ENCODE peak calls at places on chromosomes 11 and 22, in nine cellular contexts. One of them, this sample, is unnamed.
A peak's percentile ranks its signal among the peaks of the same experiment; 100 is the strongest.

GRCh38 chr22:37802310-37803194 is 5.2 kb upstream of the GCAT start:
- DNase-seq in heart right ventricle: peak; percentile 66
- DNase-seq in CD4-positive, alpha-beta T cell: no peak
- DNase-seq in left ventricle myocardium inferior: peak; percentile 70
- DNase-seq in brain microvascular endothelial cell: no peak
- DNase-seq in CD8-positive, alpha-beta T cell: no peak
- DNase-seq in IMR-90: peak; percentile 39
- DNase-seq in epithelial cell of prostate: no peak
- DNase-seq in ovary: peak; percentile 67
- DNase-seq in this sample: peak; percentile 60

GRCh38 chr22:37684803-37685615 is 1.1 kb upstream of the NOL12 start:
- DNase-seq in left ventricle myocardium inferior: no peak
- DNase-seq in ovary: no peak
- DNase-seq in epithelial cell of prostate: no peak
- DNase-seq in IMR-90: no peak
- DNase-seq in CD8-positive, alpha-beta T cell: no peak
- DNase-seq in brain microvascular endothelial cell: no peak
- DNase-seq in heart right ventricle: no peak
- DNase-seq in CD4-positive, alpha-beta T cell: no peak
- DNase-seq in this sample: no peak

GRCh38 chr11:113378013-113378412 is 9.6 kb upstream of the ANKK1 start:
- DNase-seq in heart right ventricle: no peak
- DNase-seq in CD8-positive, alpha-beta T cell: no peak
- DNase-seq in epithelial cell of prostate: no peak
- DNase-seq in brain microvascular endothelial cell: no peak
- DNase-seq in IMR-90: no peak
- DNase-seq in CD4-positive, alpha-beta T cell: no peak
- DNase-seq in ovary: no peak
- DNase-seq in left ventricle myocardium inferior: no peak
- DNase-seq in this sample: no peak

GRCh38 chr11:31987118-31988005 is 103.5 kb upstream of the RCN1 start:
- DNase-seq in brain microvascular endothelial cell: no peak
- DNase-seq in CD8-positive, alpha-beta T cell: no peak
- DNase-seq in CD4-positive, alpha-beta T cell: no peak
- DNase-seq in epithelial cell of prostate: no peak
- DNase-seq in left ventricle myocardium inferior: no peak
- DNase-seq in ovary: no peak
- DNase-seq in heart right ventricle: no peak
- DNase-seq in IMR-90: no peak
- DNase-seq in this sample: no peak

GRCh38 chr11:67561971-67562560 is 21.5 kb upstream of the GSTP1 start:
- DNase-seq in CD4-positive, alpha-beta T cell: no peak
- DNase-seq in epithelial cell of prostate: no peak
- DNase-seq in heart right ventricle: no peak
- DNase-seq in left ventricle myocardium inferior: no peak
- DNase-seq in ovary: no peak
- DNase-seq in brain microvascular endothelial cell: no peak
- DNase-seq in IMR-90: peak; percentile 30
- DNase-seq in CD8-positive, alpha-beta T cell: no peak
- DNase-seq in this sample: no peak

GRCh38 chr11:73012121-73012863 is 129.8 kb downstream of the FCHSD2 start:
- DNase-seq in ovary: no peak
- DNase-seq in brain microvascular endothelial cell: peak; percentile 7
- DNase-seq in epithelial cell of prostate: no peak
- DNase-seq in CD8-positive, alpha-beta T cell: no peak
- DNase-seq in heart right ventricle: no peak
- DNase-seq in CD4-positive, alpha-beta T cell: no peak
- DNase-seq in IMR-90: peak; percentile 59
- DNase-seq in left ventricle myocardium inferior: no peak
- DNase-seq in this sample: no peak

GRCh38 chr22:19361501-19362103 is 69.9 kb downstream of the HIRA start:
- DNase-seq in CD8-positive, alpha-beta T cell: no peak
- DNase-seq in CD4-positive, alpha-beta T cell: no peak
- DNase-seq in brain microvascular endothelial cell: no peak
- DNase-seq in left ventricle myocardium inferior: no peak
- DNase-seq in ovary: no peak
- DNase-seq in heart right ventricle: no peak
- DNase-seq in epithelial cell of prostate: no peak
- DNase-seq in IMR-90: no peak
- DNase-seq in this sample: no peak

GRCh38 chr11:108693852-108694251 is 29.0 kb downstream of the DDX10 start:
- DNase-seq in left ventricle myocardium inferior: no peak
- DNase-seq in brain microvascular endothelial cell: peak; percentile 77
- DNase-seq in IMR-90: peak; percentile 63
- DNase-seq in heart right ventricle: no peak
- DNase-seq in ovary: no peak
- DNase-seq in CD4-positive, alpha-beta T cell: no peak
- DNase-seq in epithelial cell of prostate: no peak
- DNase-seq in CD8-positive, alpha-beta T cell: no peak
- DNase-seq in this sample: no peak

GRCh38 chr11:394034-394857 is at the start of gene PKP3:
- DNase-seq in ovary: no peak
- DNase-seq in brain microvascular endothelial cell: peak; percentile 33
- DNase-seq in heart right ventricle: peak; percentile 41
- DNase-seq in left ventricle myocardium inferior: no peak
- DNase-seq in IMR-90: peak; percentile 60
- DNase-seq in CD4-positive, alpha-beta T cell: no peak
- DNase-seq in CD8-positive, alpha-beta T cell: no peak
- DNase-seq in epithelial cell of prostate: peak; percentile 90
- DNase-seq in this sample: no peak

GRCh38 chr22:36619797-36620390 is 83.7 kb downstream of the CACNG2 start:
- DNase-seq in CD8-positive, alpha-beta T cell: no peak
- DNase-seq in ovary: no peak
- DNase-seq in epithelial cell of prostate: peak; percentile 5
- DNase-seq in heart right ventricle: no peak
- DNase-seq in IMR-90: no peak
- DNase-seq in left ventricle myocardium inferior: no peak
- DNase-seq in brain microvascular endothelial cell: no peak
- DNase-seq in CD4-positive, alpha-beta T cell: no peak
- DNase-seq in this sample: no peak

GRCh38 chr22:17087176-17088131 is 2.7 kb downstream of the IL17RA start:
- DNase-seq in left ventricle myocardium inferior: no peak
- DNase-seq in ovary: no peak
- DNase-seq in CD8-positive, alpha-beta T cell: no peak
- DNase-seq in heart right ventricle: no peak
- DNase-seq in CD4-positive, alpha-beta T cell: no peak
- DNase-seq in IMR-90: peak; percentile 91
- DNase-seq in brain microvascular endothelial cell: peak; percentile 34
- DNase-seq in epithelial cell of prostate: no peak
- DNase-seq in this sample: no peak

GRCh38 chr11:6259638-6260019 is at the start of gene CCKBR:
- DNase-seq in ovary: no peak
- DNase-seq in epithelial cell of prostate: no peak
- DNase-seq in left ventricle myocardium inferior: no peak
- DNase-seq in CD8-positive, alpha-beta T cell: no peak
- DNase-seq in IMR-90: no peak
- DNase-seq in heart right ventricle: no peak
- DNase-seq in brain microvascular endothelial cell: no peak
- DNase-seq in CD4-positive, alpha-beta T cell: peak; percentile 12
- DNase-seq in this sample: no peak

GRCh38 chr22:46894081-46894671 is 131.7 kb downstream of the TBC1D22A start:
- DNase-seq in ovary: no peak
- DNase-seq in epithelial cell of prostate: no peak
- DNase-seq in IMR-90: peak; percentile 45
- DNase-seq in heart right ventricle: no peak
- DNase-seq in brain microvascular endothelial cell: no peak
- DNase-seq in CD8-positive, alpha-beta T cell: no peak
- DNase-seq in left ventricle myocardium inferior: no peak
- DNase-seq in CD4-positive, alpha-beta T cell: no peak
- DNase-seq in this sample: no peak

GRCh38 chr22:33350391-33350955 is 292.3 kb upstream of the SYN3 start:
- DNase-seq in brain microvascular endothelial cell: no peak
- DNase-seq in IMR-90: no peak
- DNase-seq in ovary: no peak
- DNase-seq in epithelial cell of prostate: no peak
- DNase-seq in left ventricle myocardium inferior: no peak
- DNase-seq in CD8-positive, alpha-beta T cell: no peak
- DNase-seq in heart right ventricle: no peak
- DNase-seq in CD4-positive, alpha-beta T cell: no peak
- DNase-seq in this sample: no peak

GRCh38 chr11:126880872-126881271 is 119.7 kb downstream of the KIRREL3 start:
- DNase-seq in CD4-positive, alpha-beta T cell: no peak
- DNase-seq in heart right ventricle: no peak
- DNase-seq in left ventricle myocardium inferior: no peak
- DNase-seq in CD8-positive, alpha-beta T cell: no peak
- DNase-seq in IMR-90: no peak
- DNase-seq in ovary: no peak
- DNase-seq in epithelial cell of prostate: no peak
- DNase-seq in brain microvascular endothelial cell: no peak
- DNase-seq in this sample: no peak

GRCh38 chr22:30253205-30253852 is 6.8 kb upstream of the LIF start:
- DNase-seq in CD8-positive, alpha-beta T cell: no peak
- DNase-seq in left ventricle myocardium inferior: peak; percentile 78
- DNase-seq in brain microvascular endothelial cell: peak; percentile 87
- DNase-seq in heart right ventricle: peak; percentile 78
- DNase-seq in ovary: peak; percentile 48
- DNase-seq in epithelial cell of prostate: no peak
- DNase-seq in CD4-positive, alpha-beta T cell: no peak
- DNase-seq in IMR-90: peak; percentile 83
- DNase-seq in this sample: peak; percentile 73

GRCh38 chr22:47201186-47201995 is 438.9 kb downstream of the TBC1D22A start:
- DNase-seq in CD8-positive, alpha-beta T cell: no peak
- DNase-seq in heart right ventricle: no peak
- DNase-seq in brain microvascular endothelial cell: no peak
- DNase-seq in left ventricle myocardium inferior: no peak
- DNase-seq in IMR-90: no peak
- DNase-seq in CD4-positive, alpha-beta T cell: no peak
- DNase-seq in epithelial cell of prostate: no peak
- DNase-seq in ovary: no peak
- DNase-seq in this sample: peak; percentile 59

GRCh38 chr11:16088774-16089173 is 267.6 kb downstream of the SOX6 start:
- DNase-seq in heart right ventricle: no peak
- DNase-seq in epithelial cell of prostate: no peak
- DNase-seq in ovary: no peak
- DNase-seq in left ventricle myocardium inferior: no peak
- DNase-seq in IMR-90: no peak
- DNase-seq in brain microvascular endothelial cell: no peak
- DNase-seq in CD8-positive, alpha-beta T cell: no peak
- DNase-seq in CD4-positive, alpha-beta T cell: no peak
- DNase-seq in this sample: no peak

GRCh38 chr11:97202613-97203292 is 812.9 kb downstream of the JRKL start:
- DNase-seq in left ventricle myocardium inferior: no peak
- DNase-seq in epithelial cell of prostate: no peak
- DNase-seq in brain microvascular endothelial cell: no peak
- DNase-seq in IMR-90: no peak
- DNase-seq in CD4-positive, alpha-beta T cell: no peak
- DNase-seq in CD8-positive, alpha-beta T cell: no peak
- DNase-seq in ovary: no peak
- DNase-seq in heart right ventricle: no peak
- DNase-seq in this sample: no peak
- H3K27ac ChIP-seq in left ventricle myocardium inferior: peak overlapping the region; percentile 55
- H3K27ac ChIP-seq in epithelial cell of prostate: no peak overlapping the region
- H3K27ac ChIP-seq in brain microvascular endothelial cell: no peak overlapping the region
- H3K27ac ChIP-seq in IMR-90: no peak overlapping the region
- H3K27ac ChIP-seq in CD4-positive, alpha-beta T cell: no peak overlapping the region
- H3K27ac ChIP-seq in CD8-positive, alpha-beta T cell: no peak overlapping the region
- H3K27ac ChIP-seq in ovary: no peak overlapping the region
- H3K27ac ChIP-seq in heart right ventricle: no peak overlapping the region
- H3K27ac ChIP-seq in this sample: no peak overlapping the region

GRCh38 chr11:86478348-86478747 is 103.7 kb downstream of the CCDC81 start:
- DNase-seq in IMR-90: no peak
- DNase-seq in left ventricle myocardium inferior: no peak
- DNase-seq in ovary: no peak
- DNase-seq in CD4-positive, alpha-beta T cell: no peak
- DNase-seq in heart right ventricle: no peak
- DNase-seq in epithelial cell of prostate: no peak
- DNase-seq in CD8-positive, alpha-beta T cell: no peak
- DNase-seq in brain microvascular endothelial cell: no peak
- DNase-seq in this sample: no peak

GRCh38 chr11:86475027-86475426 is 100.3 kb downstream of the CCDC81 start:
- DNase-seq in heart right ventricle: no peak
- DNase-seq in IMR-90: no peak
- DNase-seq in CD4-positive, alpha-beta T cell: no peak
- DNase-seq in CD8-positive, alpha-beta T cell: no peak
- DNase-seq in epithelial cell of prostate: no peak
- DNase-seq in ovary: no peak
- DNase-seq in brain microvascular endothelial cell: no peak
- DNase-seq in left ventricle myocardium inferior: no peak
- DNase-seq in this sample: no peak

GRCh38 chr11:86477495-86478155 is 102.9 kb downstream of the CCDC81 start:
- DNase-seq in brain microvascular endothelial cell: peak; percentile 88
- DNase-seq in ovary: peak; percentile 55
- DNase-seq in CD4-positive, alpha-beta T cell: no peak
- DNase-seq in IMR-90: peak; percentile 45
- DNase-seq in left ventricle myocardium inferior: no peak
- DNase-seq in heart right ventricle: no peak
- DNase-seq in CD8-positive, alpha-beta T cell: no peak
- DNase-seq in epithelial cell of prostate: no peak
- DNase-seq in this sample: no peak

GRCh38 chr11:86476109-86476861 is 101.6 kb downstream of the CCDC81 start:
- DNase-seq in ovary: peak; percentile 41
- DNase-seq in epithelial cell of prostate: no peak
- DNase-seq in brain microvascular endothelial cell: peak; percentile 28
- DNase-seq in CD4-positive, alpha-beta T cell: no peak
- DNase-seq in left ventricle myocardium inferior: peak; percentile 30
- DNase-seq in CD8-positive, alpha-beta T cell: no peak
- DNase-seq in heart right ventricle: no peak
- DNase-seq in IMR-90: peak; percentile 7
- DNase-seq in this sample: no peak

GRCh38 chr11:86473991-86474833 is 99.5 kb downstream of the CCDC81 start:
- DNase-seq in left ventricle myocardium inferior: peak; percentile 44
- DNase-seq in CD8-positive, alpha-beta T cell: no peak
- DNase-seq in epithelial cell of prostate: no peak
- DNase-seq in IMR-90: peak; percentile 86
- DNase-seq in CD4-positive, alpha-beta T cell: no peak
- DNase-seq in ovary: no peak
- DNase-seq in heart right ventricle: peak; percentile 42
- DNase-seq in brain microvascular endothelial cell: no peak
- DNase-seq in this sample: peak; percentile 59
- H3K27ac ChIP-seq in left ventricle myocardium inferior: peak overlapping the region; percentile 77
- H3K27ac ChIP-seq in CD8-positive, alpha-beta T cell: no peak overlapping the region
- H3K27ac ChIP-seq in epithelial cell of prostate: peak overlapping the region; percentile 20
- H3K27ac ChIP-seq in IMR-90: peak overlapping the region; percentile 1
- H3K27ac ChIP-seq in CD4-positive, alpha-beta T cell: no peak overlapping the region
- H3K27ac ChIP-seq in ovary: no peak overlapping the region
- H3K27ac ChIP-seq in heart right ventricle: peak overlapping the region; percentile 68
- H3K27ac ChIP-seq in brain microvascular endothelial cell: peak overlapping the region; percentile 5
- H3K27ac ChIP-seq in this sample: peak overlapping the region; percentile 43

GRCh38 chr11:122162095-122162494 is 46.1 kb upstream of the BLID start:
- DNase-seq in brain microvascular endothelial cell: no peak
- DNase-seq in left ventricle myocardium inferior: no peak
- DNase-seq in ovary: no peak
- DNase-seq in CD8-positive, alpha-beta T cell: no peak
- DNase-seq in IMR-90: no peak
- DNase-seq in heart right ventricle: no peak
- DNase-seq in epithelial cell of prostate: no peak
- DNase-seq in CD4-positive, alpha-beta T cell: no peak
- DNase-seq in this sample: no peak
- H3K27ac ChIP-seq in brain microvascular endothelial cell: peak overlapping the region; percentile 81
- H3K27ac ChIP-seq in left ventricle myocardium inferior: peak overlapping the region; percentile 3
- H3K27ac ChIP-seq in ovary: peak overlapping the region; percentile 4
- H3K27ac ChIP-seq in CD8-positive, alpha-beta T cell: no peak overlapping the region
- H3K27ac ChIP-seq in IMR-90: peak overlapping the region; percentile 51
- H3K27ac ChIP-seq in heart right ventricle: no peak overlapping the region
- H3K27ac ChIP-seq in epithelial cell of prostate: peak overlapping the region; percentile 86
- H3K27ac ChIP-seq in CD4-positive, alpha-beta T cell: no peak overlapping the region
- H3K27ac ChIP-seq in this sample: no peak overlapping the region

DNA sequence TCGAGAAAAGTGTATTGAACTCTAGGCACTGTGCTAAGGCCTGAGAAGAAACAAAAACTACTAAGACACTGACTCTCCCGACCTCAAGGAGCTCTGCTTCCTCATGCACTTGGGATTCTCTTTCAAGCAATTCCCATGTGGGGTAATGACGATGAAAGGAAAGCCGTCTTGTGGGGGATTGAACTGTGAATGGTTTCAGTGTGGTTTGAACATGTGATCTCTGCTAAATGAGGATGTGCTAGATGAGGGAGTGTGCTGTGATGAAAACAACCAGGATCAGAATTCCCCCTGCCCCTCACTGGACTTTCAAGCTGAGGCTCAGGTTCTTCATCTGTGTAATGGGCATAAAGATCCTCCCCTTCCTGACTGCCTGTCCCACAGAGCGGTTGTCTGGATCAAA is 74.9 kb downstream of the DEPDC5 start:
- DNase-seq in epithelial cell of prostate: no peak
- DNase-seq in CD8-positive, alpha-beta T cell: no peak
- DNase-seq in heart right ventricle: no peak
- DNase-seq in IMR-90: no peak
- DNase-seq in brain microvascular endothelial cell: peak; percentile 36
- DNase-seq in CD4-positive, alpha-beta T cell: no peak
- DNase-seq in ovary: no peak
- DNase-seq in left ventricle myocardium inferior: no peak
- DNase-seq in this sample: no peak
- H3K27ac ChIP-seq in epithelial cell of prostate: no peak overlapping the region
- H3K27ac ChIP-seq in CD8-positive, alpha-beta T cell: no peak overlapping the region
- H3K27ac ChIP-seq in heart right ventricle: no peak overlapping the region
- H3K27ac ChIP-seq in IMR-90: no peak overlapping the region
- H3K27ac ChIP-seq in brain microvascular endothelial cell: peak overlapping the region; percentile 93
- H3K27ac ChIP-seq in CD4-positive, alpha-beta T cell: no peak overlapping the region
- H3K27ac ChIP-seq in ovary: no peak overlapping the region
- H3K27ac ChIP-seq in left ventricle myocardium inferior: no peak overlapping the region
- H3K27ac ChIP-seq in this sample: no peak overlapping the region

This sample was measured in psoas muscle.